ENCODE peak calls at places on chromosome 13, in five cellular contexts. Q is transverse colon, G is fibroblast of lung, H is cardiac muscle cell, I is lung. S is an unnamed sample.

GRCh38 chr13:40028446-40028845 is 373.0 kb downstream of the COG6 start:
- DNase-seq in Q (no peak), H (no peak), I (no peak), G (no peak), S (no peak)

GRCh38 chr13:29849071-29849541 is 1.3 kb downstream of the UBL3 start:
- DNase-seq in Q (peak; percentile 31), G (peak; percentile 36), H (peak; percentile 35), I (peak; percentile 46), S (peak; percentile 7)

GRCh38 chr13:100523437-100523836 is 65.2 kb downstream of the GGACT start:
- DNase-seq in Q (no peak), G (no peak), H (no peak), I (no peak), S (no peak)

GRCh38 chr13:52832268-52832667 is 16.2 kb downstream of the PCDH8 start:
- DNase-seq in I (no peak), G (no peak), H (peak; percentile 14), Q (no peak), S (no peak)

GRCh38 chr13:95652244-95652764 is 7.8 kb upstream of the DZIP1 start:
- DNase-seq in Q (no peak), H (no peak), G (no peak), I (no peak), S (no peak)

GRCh38 chr13:61852116-61852515 is 436.5 kb upstream of the PCDH20 start:
- DNase-seq in G (no peak), H (no peak), Q (no peak), I (no peak), S (no peak)

GRCh38 chr13:21965095-21965494 is 294.2 kb downstream of the FGF9 start:
- DNase-seq in Q (no peak), G (no peak), I (no peak), H (no peak), S (no peak)

GRCh38 chr13:47109028-47109427 is 212.2 kb upstream of the HTR2A start:
- DNase-seq in G (no peak), H (no peak), Q (no peak), I (no peak), S (no peak)

GRCh38 chr13:106407338-106407737 is 128.1 kb downstream of the EFNB2 start:
- DNase-seq in G (no peak), H (no peak), I (no peak), Q (no peak), S (no peak)

GRCh38 chr13:23980160-23980551 is 82.9 kb upstream of the C1QTNF9B start:
- DNase-seq in I (peak; percentile 81), G (peak; percentile 76), Q (peak; percentile 81), H (peak; percentile 89), S (peak; percentile 74)

GRCh38 chr13:76887070-76887563 is 912 bp upstream of the KCTD12 start:
- DNase-seq in I (no peak), Q (no peak), G (no peak), H (peak; percentile 79), S (no peak)

GRCh38 chr13:110528911-110529310 is 32.6 kb downstream of the RAB20 start:
- DNase-seq in Q (no peak), G (no peak), H (no peak), I (no peak), S (no peak)

GRCh38 chr13:18959996-18960395 is 221.6 kb downstream of the TUBA3C start:
- DNase-seq in H (no peak), Q (no peak), I (no peak), G (no peak), S (no peak)

GRCh38 chr13:18953139-18953930 is 228.3 kb downstream of the TUBA3C start:
- DNase-seq in I (no peak), H (no peak), Q (no peak), G (no peak), S (no peak)

GRCh38 chr13:18959229-18959628 is 222.4 kb downstream of the TUBA3C start:
- DNase-seq in H (no peak), I (no peak), G (no peak), Q (no peak), S (no peak)

GRCh38 chr13:18954254-18954653 is 227.4 kb downstream of the TUBA3C start:
- DNase-seq in I (no peak), H (no peak), G (no peak), Q (no peak), S (no peak)

GRCh38 chr13:18956473-18957078 is 225.0 kb downstream of the TUBA3C start:
- DNase-seq in I (no peak), H (no peak), G (no peak), Q (no peak), S (no peak)
- H3K9me3 ChIP-seq in I (peaks cover 32% of the 10 kb centered on the region), H (no peaks in the 10 kb centered on the region), G (no peaks in the 10 kb centered on the region), Q (peaks cover 10% of the 10 kb centered on the region), S (peaks cover 8% of the 10 kb centered on the region)

DNA sequence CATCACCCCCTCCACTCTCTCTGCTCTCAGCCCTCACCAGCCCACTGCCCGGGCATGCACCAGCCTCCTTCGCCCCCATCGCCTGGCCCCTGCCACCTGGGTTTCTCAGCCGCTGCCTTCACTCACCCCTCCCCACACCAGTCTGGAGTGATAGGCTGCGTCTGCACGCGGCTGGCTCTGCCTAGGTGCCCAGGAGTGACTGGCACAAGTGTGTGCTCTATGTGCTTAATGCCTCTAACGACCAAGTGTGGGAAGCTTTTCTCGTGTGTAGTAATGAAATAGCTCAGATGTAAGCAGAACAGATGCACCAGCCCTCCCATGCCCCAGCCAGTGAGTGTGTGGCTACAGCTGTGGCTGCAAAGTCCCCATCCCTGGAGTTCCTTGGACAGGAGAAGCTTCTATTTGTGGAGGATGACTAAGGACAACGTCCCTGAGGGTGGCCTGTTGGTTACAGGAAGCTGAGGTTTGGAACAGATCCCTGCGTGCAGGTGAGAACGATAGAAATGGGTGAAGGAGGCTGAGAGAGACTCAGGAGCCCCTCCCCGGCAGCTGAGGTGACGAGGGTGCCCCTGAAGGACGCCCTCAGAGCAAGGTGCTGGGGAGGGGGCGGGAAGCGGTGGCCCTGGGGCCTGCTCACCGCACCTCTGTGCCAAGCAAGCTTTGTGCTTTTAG is 35.6 kb downstream of the ATP11A start:
- DNase-seq in I (no peak), G (no peak), Q (no peak), H (no peak), S (no peak)
- H3K27ac ChIP-seq in I (peak overlapping the region; percentile 57), G (no peak overlapping the region), Q (no peak overlapping the region), H (peak overlapping the region; percentile 99), S (no peak overlapping the region)

DNA sequence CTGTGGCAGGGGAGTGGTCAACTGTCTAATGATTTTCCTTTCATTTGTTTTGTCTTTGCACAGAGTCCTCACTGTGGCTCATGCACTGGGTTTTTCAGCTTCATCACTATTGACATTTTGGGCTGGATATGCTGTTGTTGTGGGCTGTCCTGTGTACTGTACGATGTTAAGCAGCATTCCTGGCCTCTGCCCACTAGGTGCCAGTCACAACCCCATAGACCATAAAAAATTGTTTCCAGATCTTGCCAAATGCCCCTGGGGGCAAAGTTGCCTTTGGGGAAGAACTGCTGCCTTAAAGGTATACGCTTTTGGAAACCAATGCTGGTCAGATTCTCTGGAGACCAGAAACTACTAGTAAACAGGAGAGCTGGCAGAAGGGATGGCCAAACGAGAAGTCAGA is 310.4 kb downstream of the SPRY2 start:
- DNase-seq in Q (peak; percentile 44), G (no peak), I (peak; percentile 49), H (no peak), S (no peak)
- TF ChIP-seq CTCF in Q (peak; percentile 33), G (no peak), I (no peak), H (peak; percentile 22), S (no peak)

GRCh38 chr13:99367106-99367616 is 60.0 kb upstream of the GPR183 start:
- DNase-seq in I (no peak), H (peak; percentile 72), Q (no peak), G (no peak), S (no peak)

GRCh38 chr13:99366075-99366987 is 59.1 kb upstream of the GPR183 start:
- DNase-seq in Q (no peak), G (no peak), I (no peak), H (no peak), S (no peak)

GRCh38 chr13:99363949-99364348 is 56.8 kb upstream of the GPR183 start:
- DNase-seq in Q (no peak), H (no peak), G (no peak), I (no peak), S (no peak)

GRCh38 chr13:99370476-99371272 is 63.5 kb upstream of the GPR183 start:
- DNase-seq in H (no peak), G (no peak), Q (no peak), I (no peak), S (no peak)

DNA sequence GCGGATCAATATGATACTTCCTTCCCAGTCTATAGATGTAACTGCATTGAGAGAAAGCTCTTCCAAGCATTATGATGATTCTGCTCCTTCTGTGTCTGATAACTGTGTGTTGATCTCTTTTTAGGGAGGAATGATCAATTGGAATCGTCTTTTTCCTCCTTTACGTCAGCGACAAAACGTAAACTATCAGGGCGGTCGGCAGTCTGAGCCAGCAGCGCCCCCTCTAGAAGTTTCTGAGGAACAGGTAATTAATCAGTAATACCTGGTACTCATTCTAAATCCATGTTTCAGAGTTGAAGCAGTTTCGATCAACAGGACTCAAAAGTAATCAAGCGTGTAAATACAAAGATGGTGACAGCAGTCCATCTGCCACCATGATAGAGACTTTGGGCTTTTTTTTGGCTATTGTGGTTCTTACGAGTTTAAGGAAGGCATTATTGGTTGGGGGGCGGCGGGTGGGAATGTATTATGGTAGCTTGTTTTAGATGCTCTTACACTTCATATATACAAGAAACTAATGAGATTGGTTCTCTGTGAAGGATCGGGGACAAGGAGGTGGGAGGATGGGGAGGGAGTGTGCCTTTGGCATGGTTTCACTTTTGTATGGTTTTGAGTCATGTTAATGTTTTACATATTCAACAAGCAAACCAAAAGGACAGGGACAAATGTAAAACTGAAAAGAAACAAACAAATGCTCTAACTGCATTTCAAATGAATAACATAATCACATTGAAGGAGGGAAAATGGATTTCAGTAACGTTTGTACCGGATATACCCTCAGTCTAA is 60.7 kb upstream of the GPR183 start:
- DNase-seq in H (no peak), I (no peak), G (no peak), Q (no peak), S (no peak)
- H3K9me3 ChIP-seq in H (no peaks in the 10 kb centered on the region), I (no peaks in the 10 kb centered on the region), G (no peaks in the 10 kb centered on the region), Q (no peaks in the 10 kb centered on the region), S (no peaks in the 10 kb centered on the region)

DNA sequence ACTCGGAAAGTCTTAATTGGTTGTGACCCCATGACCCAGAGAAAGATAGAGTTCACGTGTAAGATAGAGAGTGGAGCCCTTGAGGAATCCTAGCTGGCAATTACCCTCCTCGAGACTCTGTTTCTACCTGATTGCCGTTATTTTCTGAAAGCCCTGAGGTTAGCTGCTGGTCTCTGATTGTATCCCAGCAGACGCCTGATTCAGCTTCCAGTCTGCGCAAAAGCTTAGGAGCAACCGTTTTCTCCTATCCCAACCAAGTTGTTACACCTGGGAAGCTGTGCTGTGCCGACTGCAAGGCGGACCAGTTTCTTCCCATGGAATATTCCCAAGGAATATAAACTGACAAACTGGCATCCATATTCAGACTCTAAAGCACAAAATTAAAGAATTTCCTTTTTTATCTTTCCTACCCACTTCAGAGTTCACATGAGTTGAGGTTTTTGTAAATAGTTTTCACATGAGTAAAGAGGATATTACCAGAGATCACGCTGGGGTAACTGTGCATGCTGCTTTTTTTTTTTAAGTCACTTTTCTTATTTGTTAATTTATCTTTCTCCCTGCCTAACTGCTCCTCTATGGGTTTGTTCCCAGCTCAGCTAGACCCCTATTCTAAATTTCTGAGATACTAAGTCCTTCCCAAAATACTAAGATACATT is 1.5 kb upstream of the TRPC4 start:
- DNase-seq in Q (no peak), I (no peak), G (peak; percentile 82), H (no peak), S (no peak)
- H3K27ac ChIP-seq in Q (no peak overlapping the region), I (no peak overlapping the region), G (peak overlapping the region; percentile 43), H (no peak overlapping the region), S (no peak overlapping the region)

DNA sequence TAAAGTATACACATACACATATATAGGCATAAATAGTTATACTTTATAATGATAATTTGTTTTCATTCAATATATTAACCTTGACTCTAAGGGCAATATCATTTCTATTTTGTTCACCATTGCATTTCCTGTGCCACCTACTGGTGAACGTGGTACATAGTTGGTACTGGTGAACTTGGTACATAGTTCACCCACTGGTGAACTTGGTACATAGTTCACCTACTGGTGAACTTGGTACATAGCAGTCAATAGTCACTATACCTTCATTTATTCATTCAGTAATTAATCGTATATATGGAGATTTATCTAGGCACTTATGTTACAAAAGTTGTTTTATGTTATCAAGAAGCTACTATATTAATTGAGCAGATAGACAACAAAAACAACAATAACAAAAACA is 172.6 kb upstream of the ATXN8OS start:
- DNase-seq in H (no peak), I (no peak), Q (no peak), G (no peak), S (no peak)
- TF ChIP-seq CTCF in H (no peak), I (no peak), Q (no peak), G (no peak), S (no peak)